ENCODE peak calls at places on chromosomes 16 and 17, in five cellular contexts. D is kidney, G is GM23248, H is HCT116, P is IMR-90. M is an unnamed sample.

GRCh38 chr17:34547453-34548063 is 31.8 kb upstream of the TMEM132E start:
- DNase-seq in D (no peak), G (no peak), H (no peak), P (no peak), M (peak)

GRCh38 chr17:65886240-65886639 is 305.7 kb downstream of the CEP112 start:
- DNase-seq in D (no peak), G (peak), H (no peak), P (peak), M (no peak)

GRCh38 chr17:65191805-65192740 is 54.9 kb downstream of the RGS9 start:
- DNase-seq in D (no peak), G (peak), H (peak), P (peak), M (no peak)

GRCh38 chr17:31369266-31369665 is 22.2 kb upstream of the RAB11FIP4 start:
- DNase-seq in D (no peak), G (no peak), H (no peak), P (peak), M (no peak)

GRCh38 chr17:29089601-29090044 is 46.7 kb downstream of the PIPOX start:
- DNase-seq in D (no peak), G (no peak), H (no peak), P (no peak), M (no peak)

GRCh38 chr17:16933317-16934132 is 38.4 kb downstream of the TNFRSF13B start:
- DNase-seq in D (no peak), G (no peak), H (no peak), P (no peak), M (peak)

GRCh38 chr16:75647138-75647491 is 350 bp downstream of the KARS1 start:
- DNase-seq in D (no peak), G (no peak), H (no peak), P (no peak), M (no peak)

GRCh38 chr16:86663691-86664517 is 85.6 kb downstream of the FOXL1 start:
- DNase-seq in D (no peak), G (peak), H (no peak), P (peak), M (no peak)

GRCh38 chr17:44203731-44204452 is 4.2 kb upstream of the ATXN7L3 start:
- DNase-seq in D (no peak), G (peak), H (no peak), P (peak), M (peak)

GRCh38 chr17:38815576-38816193 is 9.4 kb downstream of the CWC25 start:
- DNase-seq in D (no peak), G (peak), H (no peak), P (peak), M (no peak)

GRCh38 chr17:50196826-50197225 is 4.6 kb downstream of the COL1A1 start:
- DNase-seq in D (no peak), G (peak), H (no peak), P (peak), M (no peak)

GRCh38 chr17:76243826-76244679 is 3.8 kb upstream of the RNF157 start:
- DNase-seq in D (peak), G (no peak), H (no peak), P (no peak), M (peak)

GRCh38 chr16:88478889-88479794 is 26.1 kb downstream of the ZFPM1 start:
- DNase-seq in D (no peak), G (no peak), H (no peak), P (no peak), M (no peak)

GRCh38 chr16:82094942-82095540 is 60.0 kb downstream of the HSD17B2 start:
- DNase-seq in D (no peak), G (no peak), H (no peak), P (no peak), M (peak)

GRCh38 chr17:77186141-77186604 is 45.4 kb downstream of the SEC14L1 start:
- DNase-seq in D (peak), G (no peak), H (no peak), P (no peak), M (peak)

GRCh38 chr16:74431516-74431915 is 10.2 kb upstream of the CLEC18B start:
- DNase-seq in D (no peak), G (no peak), H (no peak), P (no peak), M (peak)

GRCh38 chr16:50831751-50832150 is 89.9 kb downstream of the CYLD start:
- DNase-seq in D (no peak), G (no peak), H (no peak), P (no peak), M (no peak)

GRCh38 chr16:88202207-88202745 is 180.5 kb upstream of the ZNF469 start:
- DNase-seq in D (no peak), G (no peak), H (no peak), P (no peak), M (no peak)

GRCh38 chr16:2388875-2389433 is 40.3 kb upstream of the CCNF start:
- DNase-seq in D (no peak), G (peak), H (no peak), P (peak), M (no peak)

GRCh38 chr16:85479972-85480726 is 133.0 kb upstream of the GSE1 start:
- DNase-seq in D (no peak), G (no peak), H (no peak), P (no peak), M (peak)

GRCh38 chr17:68318103-68318991 is 27.1 kb downstream of the ARSG start:
- DNase-seq in D (no peak), G (peak), H (peak), P (peak), M (no peak)

GRCh38 chr16:54140057-54140787 is 146.4 kb downstream of the IRX3 start:
- DNase-seq in D (no peak), G (peak), H (no peak), P (peak), M (peak)

GRCh38 chr17:835263-835662 is 53.1 kb downstream of the MRM3 start:
- DNase-seq in D (no peak), G (peak), H (no peak), P (peak), M (peak)

GRCh38 chr16:47392114-47392513 is 68.7 kb downstream of the ITFG1 start:
- DNase-seq in D (no peak), G (no peak), H (peak), P (no peak), M (no peak)

GRCh38 chr17:39485555-39485954 is 24.3 kb downstream of the CDK12 start:
- DNase-seq in D (no peak), G (peak), H (peak), P (peak), M (no peak)

GRCh38 chr17:64008830-64009229 is 10.7 kb downstream of the PRR29 start:
- DNase-seq in D (no peak), G (no peak), H (no peak), P (no peak), M (peak)

GRCh38 chr17:36673637-36674277 is 72.4 kb downstream of the MRM1 start:
- DNase-seq in D (no peak), G (no peak), H (no peak), P (no peak), M (no peak)

GRCh38 chr17:81837641-81838040 is 2.8 kb upstream of the PPP1R27 start:
- DNase-seq in D (no peak), G (peak), H (no peak), P (peak), M (no peak)

GRCh38 chr17:3447625-3448024 is 14.0 kb upstream of the OR1E2 start:
- DNase-seq in D (no peak), G (peak), H (peak), P (no peak), M (peak)

GRCh38 chr16:88703486-88704309 is 2.5 kb downstream of the RNF166 start:
- DNase-seq in D (no peak), G (no peak), H (no peak), P (no peak), M (no peak)

GRCh38 chr16:23562505-23562904 is 5.0 kb downstream of the UBFD1 start:
- DNase-seq in D (no peak), G (no peak), H (no peak), P (no peak), M (no peak)

GRCh38 chr16:23182675-23183485 is at the start of gene SCNN1G:
- DNase-seq in D (peak), G (peak), H (no peak), P (no peak), M (peak)

GRCh38 chr16:64440421-64440831 is 681.4 kb downstream of the CDH11 start:
- DNase-seq in D (no peak), G (peak), H (no peak), P (peak), M (no peak)

GRCh38 chr16:4408323-4408690 is 8.1 kb downstream of the CORO7 start:
- DNase-seq in D (no peak), G (no peak), H (no peak), P (no peak), M (no peak)

GRCh38 chr16:67666032-67666537 is 465 bp downstream of the ENKD1 start:
- DNase-seq in D (peak), G (peak), H (no peak), P (no peak), M (peak)
- H3K9ac ChIP-seq in D (no peak), G (peak), H (peak), P (peak), M (peak)

GRCh38 chr17:45261577-45262515 is at the start of gene SPATA32:
- DNase-seq in D (peak), G (peak), H (no peak), P (peak), M (peak)
- H3K9ac ChIP-seq in D (no peak), G (peak), H (no peak), P (peak), M (no peak)

GRCh38 chr16:72990571-72990970 is 57.4 kb downstream of the ZFHX3 start:
- DNase-seq in D (no peak), G (no peak), H (no peak), P (no peak), M (no peak)

GRCh38 chr16:72990003-72990521 is 57.9 kb downstream of the ZFHX3 start:
- DNase-seq in D (no peak), G (peak), H (peak), P (peak), M (peak)

GRCh38 chr16:72992142-72992601 is 55.8 kb downstream of the ZFHX3 start:
- DNase-seq in D (no peak), G (no peak), H (no peak), P (no peak), M (peak)

GRCh38 chr16:72991645-72992044 is 56.3 kb downstream of the ZFHX3 start:
- DNase-seq in D (no peak), G (no peak), H (no peak), P (no peak), M (no peak)

DNA sequence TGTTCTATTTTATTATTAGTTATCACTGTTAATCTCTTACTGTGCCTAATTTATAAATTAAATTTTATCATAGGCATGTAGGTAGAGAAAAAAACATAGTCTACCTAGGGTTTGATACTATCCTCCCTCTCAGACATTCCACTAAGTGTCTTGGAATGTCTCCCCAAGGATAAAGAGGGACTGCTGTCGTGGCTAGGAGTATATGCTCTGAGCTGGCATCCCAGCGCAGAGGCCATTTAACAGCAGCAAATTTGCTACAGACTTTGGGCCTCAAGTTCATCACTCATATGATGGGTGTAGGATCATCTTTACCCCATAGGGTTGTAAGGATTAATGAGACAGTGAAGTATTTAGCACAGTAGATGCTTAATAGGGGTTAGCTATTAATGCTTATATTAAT is 56.7 kb downstream of the ZFHX3 start:
- DNase-seq in D (no peak), G (peak), H (no peak), P (no peak), M (no peak)
- H3K9ac ChIP-seq in D (no peak), G (no peak), H (no peak), P (no peak), M (no peak)

DNA sequence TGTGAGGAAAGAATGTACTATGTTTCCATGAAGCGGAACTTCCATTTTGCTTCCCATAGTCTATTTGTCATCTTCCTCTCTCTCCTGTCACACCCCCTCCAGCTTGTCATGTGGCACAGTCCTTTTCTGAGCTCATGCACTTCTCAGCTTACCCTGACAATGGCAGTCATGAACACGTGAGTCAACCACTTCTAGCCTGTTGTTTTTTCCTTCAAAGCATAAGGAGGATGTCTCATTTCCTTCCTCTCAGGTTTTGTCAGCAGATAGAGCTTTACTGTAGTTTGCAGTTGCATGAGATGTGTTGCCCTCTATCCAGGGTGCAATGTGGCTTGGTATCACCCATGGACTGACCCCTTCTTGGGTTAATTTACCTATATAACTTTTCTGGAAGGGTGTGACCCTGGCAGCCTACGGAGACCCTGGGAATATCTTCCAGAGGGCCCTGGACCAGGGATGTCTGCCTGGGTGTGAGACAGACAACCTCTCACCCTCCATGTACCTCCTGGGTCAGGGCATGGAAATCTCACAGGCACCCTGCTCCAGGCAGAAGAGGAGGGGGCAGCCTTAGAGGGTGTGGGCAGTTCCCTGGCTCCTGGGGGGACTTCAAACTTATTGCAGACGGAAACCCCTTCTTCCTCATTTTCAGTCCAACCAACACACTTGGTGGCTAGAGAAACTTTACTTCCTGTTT is 4.0 kb upstream of the ZNF267 start:
- DNase-seq in D (peak), G (peak), H (no peak), P (peak), M (no peak)
- H3K9ac ChIP-seq in D (no peak), G (peak), H (no peak), P (no peak), M (no peak)

DNA sequence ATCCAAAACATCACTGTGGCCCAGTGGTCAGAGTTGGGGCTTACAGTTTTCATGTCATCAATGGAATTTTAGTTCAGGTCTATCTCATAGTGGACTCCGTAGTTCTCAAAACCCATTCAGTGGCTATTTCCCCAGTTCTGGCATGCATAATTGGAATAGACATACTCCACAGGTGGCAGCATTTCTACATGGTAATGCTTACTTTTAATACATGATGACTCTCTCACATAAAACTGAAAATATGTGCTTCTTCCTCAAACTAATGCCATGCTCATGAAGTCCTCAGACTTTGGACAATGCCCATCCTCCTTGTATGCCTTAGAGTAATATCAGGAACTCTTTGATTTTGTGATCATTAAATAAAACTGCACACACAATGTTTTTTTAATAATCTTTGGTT is 857.4 kb upstream of the GOT2 start:
- DNase-seq in D (no peak), G (peak), H (no peak), P (peak), M (no peak)
- H3K9ac ChIP-seq in D (no peak), G (no peak), H (no peak), P (no peak), M (no peak)

GRCh38 chr16:67992661-67993206 is 6.5 kb downstream of the DPEP2 start:
- DNase-seq in D (peak), G (no peak), H (no peak), P (no peak), M (no peak)

GRCh38 chr16:67990018-67990386 is 9.3 kb downstream of the DPEP2 start:
- DNase-seq in D (no peak), G (no peak), H (no peak), P (no peak), M (peak)

GRCh38 chr16:67995423-67995822 is 3.9 kb downstream of the DPEP2 start:
- DNase-seq in D (no peak), G (no peak), H (no peak), P (no peak), M (no peak)

GRCh38 chr16:67989322-67990017 is 9.2 kb upstream of the DPEP3 start:
- DNase-seq in D (no peak), G (no peak), H (no peak), P (no peak), M (peak)

GRCh38 chr16:67993207-67994036 is 5.9 kb downstream of the DPEP2 start:
- DNase-seq in D (peak), G (peak), H (peak), P (peak), M (peak)
- H3K9ac ChIP-seq in D (peak), G (peak), H (peak), P (no peak), M (no peak)

DNA sequence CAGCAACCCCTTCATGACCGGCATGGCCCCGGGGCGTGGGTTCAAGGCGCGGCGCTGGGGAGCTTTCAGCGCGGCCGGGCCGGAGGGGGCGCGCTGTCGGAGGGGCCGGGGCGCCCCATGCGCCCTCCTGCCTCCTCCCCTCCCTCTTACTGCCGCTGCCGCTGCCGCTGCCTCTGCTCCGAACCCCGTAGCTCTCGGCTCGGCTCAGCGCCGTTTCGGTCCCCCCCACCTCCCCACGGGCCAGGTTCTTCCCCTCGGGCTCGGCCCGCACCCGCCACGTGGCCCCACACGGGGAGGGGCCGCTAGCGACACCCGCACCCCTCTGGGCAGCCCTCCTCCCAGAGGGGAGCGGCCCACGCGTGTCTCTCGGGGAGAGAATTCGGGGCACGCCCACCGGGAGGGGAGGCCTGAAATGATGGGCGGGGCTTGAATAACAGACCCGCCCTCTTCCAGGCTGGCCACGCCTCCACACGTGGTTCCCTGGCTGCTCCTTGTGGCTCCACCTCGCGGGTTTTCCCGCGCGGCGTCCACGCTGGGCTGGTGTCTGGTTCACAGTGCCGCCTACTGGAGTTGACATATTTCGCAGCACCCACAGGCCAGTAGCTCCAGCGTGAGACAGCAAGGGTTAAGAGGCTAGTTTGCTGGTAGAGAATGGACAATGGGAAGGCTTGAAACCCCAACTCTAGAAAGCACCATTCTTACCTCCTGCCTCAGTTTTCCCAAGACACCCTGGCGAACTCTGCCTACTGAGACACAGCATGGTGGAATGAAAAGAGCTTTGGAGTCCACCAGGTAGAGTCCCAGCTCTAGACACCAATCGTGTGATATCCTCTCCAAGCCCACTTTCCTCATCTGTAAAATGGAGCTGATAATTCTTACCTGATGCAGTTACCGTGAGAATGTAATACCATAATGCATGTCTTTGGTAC is at the start of gene KCNH4:
- DNase-seq in D (peak), G (peak), H (peak), P (peak), M (peak)
- H3K9ac ChIP-seq in D (no peak), G (no peak), H (no peak), P (no peak), M (no peak)

GRCh38 chr17:45660474-45660873 is 123.6 kb upstream of the CRHR1 start:
- DNase-seq in D (no peak), G (no peak), H (no peak), P (no peak), M (peak)

GRCh38 chr17:45662432-45662831 is 121.7 kb upstream of the CRHR1 start:
- DNase-seq in D (no peak), G (no peak), H (no peak), P (no peak), M (no peak)

GRCh38 chr17:45666641-45667040 is 117.5 kb upstream of the CRHR1 start:
- DNase-seq in D (no peak), G (no peak), H (no peak), P (no peak), M (no peak)

GRCh38 chr17:45666046-45666600 is 118.0 kb upstream of the CRHR1 start:
- DNase-seq in D (no peak), G (no peak), H (no peak), P (no peak), M (peak)

GRCh38 chr17:45663772-45664171 is 120.3 kb upstream of the CRHR1 start:
- DNase-seq in D (no peak), G (no peak), H (no peak), P (no peak), M (no peak)
- H3K9ac ChIP-seq in D (no peak), G (no peak), H (no peak), P (no peak), M (no peak)

DNA sequence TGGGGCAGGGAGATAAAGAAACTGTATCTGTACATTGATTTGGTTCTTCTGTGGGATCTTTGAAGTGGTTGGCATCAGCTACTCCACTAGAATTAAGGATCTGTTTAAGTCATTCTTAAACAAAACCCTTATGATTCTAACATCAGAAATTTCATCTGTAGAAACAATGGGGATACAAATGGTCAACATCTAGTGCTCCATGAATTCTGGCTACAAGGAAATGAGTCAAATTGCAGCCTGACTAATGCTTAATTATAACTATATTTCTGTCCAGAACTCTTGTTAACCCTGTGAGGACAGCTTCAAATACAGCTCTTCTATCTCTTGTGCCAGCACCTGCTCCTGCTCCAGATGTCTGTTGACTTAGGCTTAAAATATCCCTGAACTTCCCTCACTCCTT is 13.9 kb upstream of the GINS3 start:
- DNase-seq in D (no peak), G (peak), H (no peak), P (no peak), M (no peak)
- H3K9ac ChIP-seq in D (no peak), G (no peak), H (no peak), P (no peak), M (no peak)